ENCODE peak calls at places on chromosomes 11 and 22, in nine cellular contexts. One of them, this sample, is unnamed.

GRCh38 chr11:26025680-26026079 is 306.2 kb upstream of the ANO3 start:
- DNase-seq in neural progenitor cell: no peak
- DNase-seq in mammary epithelial cell: peak; percentile 4
- DNase-seq in K562: no peak
- DNase-seq in PC-9: no peak
- DNase-seq in fibroblast of lung: peak; percentile 41
- DNase-seq in HepG2: no peak
- DNase-seq in H1: no peak
- DNase-seq in GM23338: no peak
- DNase-seq in this sample: no peak

GRCh38 chr11:101254037-101254436 is 124.4 kb upstream of the PGR start:
- DNase-seq in neural progenitor cell: no peak
- DNase-seq in K562: no peak
- DNase-seq in GM23338: no peak
- DNase-seq in H1: no peak
- DNase-seq in mammary epithelial cell: no peak
- DNase-seq in fibroblast of lung: no peak
- DNase-seq in HepG2: no peak
- DNase-seq in PC-9: no peak
- DNase-seq in this sample: no peak

GRCh38 chr11:123145220-123145619 is 49.8 kb downstream of the CLMP start:
- DNase-seq in K562: no peak
- DNase-seq in mammary epithelial cell: peak; percentile 93
- DNase-seq in neural progenitor cell: no peak
- DNase-seq in fibroblast of lung: peak; percentile 92
- DNase-seq in PC-9: peak; percentile 62
- DNase-seq in H1: no peak
- DNase-seq in HepG2: peak; percentile 67
- DNase-seq in GM23338: no peak
- DNase-seq in this sample: peak; percentile 94

GRCh38 chr11:37689951-37690350 is 1091.9 kb upstream of the RAG2 start:
- DNase-seq in H1: no peak
- DNase-seq in mammary epithelial cell: no peak
- DNase-seq in K562: no peak
- DNase-seq in fibroblast of lung: no peak
- DNase-seq in PC-9: no peak
- DNase-seq in neural progenitor cell: no peak
- DNase-seq in HepG2: no peak
- DNase-seq in GM23338: no peak
- DNase-seq in this sample: no peak

GRCh38 chr11:117511483-117511934 is 183.9 kb downstream of the CEP164 start:
- DNase-seq in mammary epithelial cell: no peak
- DNase-seq in GM23338: no peak
- DNase-seq in fibroblast of lung: no peak
- DNase-seq in K562: no peak
- DNase-seq in neural progenitor cell: no peak
- DNase-seq in HepG2: no peak
- DNase-seq in H1: no peak
- DNase-seq in PC-9: no peak
- DNase-seq in this sample: no peak

GRCh38 chr22:46091277-46091977 is 58.9 kb upstream of the PPARA start:
- DNase-seq in mammary epithelial cell: no peak
- DNase-seq in K562: no peak
- DNase-seq in HepG2: no peak
- DNase-seq in PC-9: no peak
- DNase-seq in fibroblast of lung: no peak
- DNase-seq in neural progenitor cell: no peak
- DNase-seq in GM23338: no peak
- DNase-seq in H1: no peak
- DNase-seq in this sample: no peak

GRCh38 chr11:8285228-8285627 is 21.6 kb upstream of the LMO1 start:
- DNase-seq in GM23338: no peak
- DNase-seq in HepG2: no peak
- DNase-seq in H1: peak; percentile 26
- DNase-seq in neural progenitor cell: peak; percentile 0
- DNase-seq in K562: no peak
- DNase-seq in fibroblast of lung: no peak
- DNase-seq in PC-9: no peak
- DNase-seq in mammary epithelial cell: no peak
- DNase-seq in this sample: no peak

GRCh38 chr11:61601512-61601911 is 20.6 kb upstream of the SYT7 start:
- DNase-seq in GM23338: no peak
- DNase-seq in fibroblast of lung: no peak
- DNase-seq in PC-9: no peak
- DNase-seq in K562: no peak
- DNase-seq in H1: no peak
- DNase-seq in mammary epithelial cell: no peak
- DNase-seq in HepG2: peak; percentile 88
- DNase-seq in neural progenitor cell: no peak
- DNase-seq in this sample: peak; percentile 59

GRCh38 chr11:71977743-71978418 is 20.8 kb upstream of the IL18BP start:
- DNase-seq in GM23338: peak; percentile 56
- DNase-seq in H1: peak; percentile 52
- DNase-seq in HepG2: peak; percentile 36
- DNase-seq in fibroblast of lung: peak; percentile 65
- DNase-seq in neural progenitor cell: peak; percentile 47
- DNase-seq in mammary epithelial cell: peak; percentile 33
- DNase-seq in PC-9: peak; percentile 35
- DNase-seq in K562: peak; percentile 67
- DNase-seq in this sample: peak; percentile 81

GRCh38 chr11:133955945-133956421 is 785 bp downstream of the IGSF9B start:
- DNase-seq in neural progenitor cell: peak; percentile 59
- DNase-seq in fibroblast of lung: no peak
- DNase-seq in H1: no peak
- DNase-seq in PC-9: no peak
- DNase-seq in GM23338: peak; percentile 50
- DNase-seq in HepG2: no peak
- DNase-seq in K562: no peak
- DNase-seq in mammary epithelial cell: no peak
- DNase-seq in this sample: no peak
- TF ChIP-seq EZH2 in neural progenitor cell: peak; percentile 33
- TF ChIP-seq EZH2 in fibroblast of lung: no peak
- TF ChIP-seq EZH2 in H1: peak; percentile 51
- TF ChIP-seq EZH2 in PC-9: no peak
- TF ChIP-seq EZH2 in GM23338: no peak
- TF ChIP-seq EZH2 in HepG2: no peak
- TF ChIP-seq EZH2 in K562: no peak
- TF ChIP-seq EZH2 in mammary epithelial cell: no peak
- TF ChIP-seq EZH2 in this sample: no peak

GRCh38 chr11:10454902-10455631 is at the start of gene AMPD3:
- DNase-seq in mammary epithelial cell: peak; percentile 97
- DNase-seq in HepG2: peak; percentile 65
- DNase-seq in PC-9: peak; percentile 47
- DNase-seq in GM23338: peak; percentile 24
- DNase-seq in neural progenitor cell: peak; percentile 22
- DNase-seq in fibroblast of lung: peak; percentile 93
- DNase-seq in H1: peak; percentile 45
- DNase-seq in K562: peak; percentile 88
- DNase-seq in this sample: peak; percentile 93
- H2AFZ ChIP-seq in mammary epithelial cell: peak within 1 kb of the TSS; percentile 57
- H2AFZ ChIP-seq in HepG2: no peak within 1 kb of the TSS
- H2AFZ ChIP-seq in PC-9: peak within 1 kb of the TSS; percentile 31
- H2AFZ ChIP-seq in GM23338: peak within 1 kb of the TSS; percentile 88
- H2AFZ ChIP-seq in neural progenitor cell: peak within 1 kb of the TSS; percentile 60
- H2AFZ ChIP-seq in fibroblast of lung: peak within 1 kb of the TSS; percentile 50
- H2AFZ ChIP-seq in H1: peak within 1 kb of the TSS; percentile 46
- H2AFZ ChIP-seq in K562: peak within 1 kb of the TSS; percentile 94
- H2AFZ ChIP-seq in this sample: peak within 1 kb of the TSS; percentile 58

DNA sequence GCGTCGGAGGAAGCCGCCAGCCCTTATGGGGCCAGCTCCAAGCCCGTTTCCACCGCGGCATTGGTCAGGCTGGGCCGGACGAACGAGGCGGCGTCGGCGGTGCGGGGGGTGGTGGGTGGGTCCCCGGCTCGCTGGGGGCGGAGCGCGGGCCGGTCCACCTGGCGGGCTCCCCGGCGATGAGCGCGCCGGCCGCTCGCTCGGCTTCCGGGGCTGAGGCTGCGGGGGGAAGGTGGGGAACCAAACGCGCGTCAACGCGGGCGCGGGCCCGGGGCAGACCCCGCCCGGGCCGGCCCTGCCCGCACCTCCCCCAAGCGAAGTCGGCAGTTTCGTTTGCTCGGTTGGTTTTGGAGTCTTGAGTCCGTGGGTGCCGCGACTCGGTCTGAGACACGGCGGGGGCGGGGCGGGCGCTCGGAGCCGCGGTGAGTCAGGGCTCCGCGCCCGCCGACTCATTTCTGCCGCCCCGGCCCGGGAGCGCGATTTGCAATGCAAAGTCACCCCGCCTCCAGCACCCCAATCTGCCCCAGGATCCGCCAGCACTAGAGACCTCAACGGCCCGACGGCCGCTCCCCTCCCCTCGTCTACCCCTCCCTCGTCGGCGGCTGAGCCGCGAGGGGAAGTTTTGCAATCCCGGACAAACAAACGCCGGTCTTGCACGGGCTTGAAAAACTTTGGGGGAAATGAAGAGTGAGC is 1.3 kb downstream of the ASCL2 start:
- DNase-seq in neural progenitor cell: peak; percentile 73
- DNase-seq in fibroblast of lung: peak; percentile 16
- DNase-seq in HepG2: peak; percentile 64
- DNase-seq in mammary epithelial cell: peak; percentile 47
- DNase-seq in GM23338: peak; percentile 76
- DNase-seq in PC-9: peak; percentile 49
- DNase-seq in K562: peak; percentile 50
- DNase-seq in H1: peak; percentile 71
- DNase-seq in this sample: peak; percentile 62
- H3K4me1 ChIP-seq in neural progenitor cell: peaks cover 4% of the 10 kb centered on the region
- H3K4me1 ChIP-seq in fibroblast of lung: no peaks in the 10 kb centered on the region
- H3K4me1 ChIP-seq in HepG2: peaks cover 10% of the 10 kb centered on the region
- H3K4me1 ChIP-seq in mammary epithelial cell: peaks cover 18% of the 10 kb centered on the region
- H3K4me1 ChIP-seq in GM23338: peaks cover 6% of the 10 kb centered on the region
- H3K4me1 ChIP-seq in PC-9: peaks cover 6% of the 10 kb centered on the region
- H3K4me1 ChIP-seq in K562: peaks cover 8% of the 10 kb centered on the region
- H3K4me1 ChIP-seq in H1: peaks cover 14% of the 10 kb centered on the region
- H3K4me1 ChIP-seq in this sample: no peaks in the 10 kb centered on the region

GRCh38 chr22:38455063-38455529 is at the start of gene KCNJ4:
- DNase-seq in H1: no peak
- DNase-seq in fibroblast of lung: no peak
- DNase-seq in K562: no peak
- DNase-seq in GM23338: no peak
- DNase-seq in neural progenitor cell: no peak
- DNase-seq in HepG2: no peak
- DNase-seq in mammary epithelial cell: no peak
- DNase-seq in PC-9: no peak
- DNase-seq in this sample: no peak
- TF ChIP-seq EZH2 in H1: peak; percentile 14
- TF ChIP-seq EZH2 in fibroblast of lung: no peak
- TF ChIP-seq EZH2 in K562: no peak
- TF ChIP-seq EZH2 in GM23338: no peak
- TF ChIP-seq EZH2 in neural progenitor cell: peak; percentile 43
- TF ChIP-seq EZH2 in HepG2: no peak
- TF ChIP-seq EZH2 in mammary epithelial cell: no peak
- TF ChIP-seq EZH2 in PC-9: no peak
- TF ChIP-seq EZH2 in this sample: no peak

DNA sequence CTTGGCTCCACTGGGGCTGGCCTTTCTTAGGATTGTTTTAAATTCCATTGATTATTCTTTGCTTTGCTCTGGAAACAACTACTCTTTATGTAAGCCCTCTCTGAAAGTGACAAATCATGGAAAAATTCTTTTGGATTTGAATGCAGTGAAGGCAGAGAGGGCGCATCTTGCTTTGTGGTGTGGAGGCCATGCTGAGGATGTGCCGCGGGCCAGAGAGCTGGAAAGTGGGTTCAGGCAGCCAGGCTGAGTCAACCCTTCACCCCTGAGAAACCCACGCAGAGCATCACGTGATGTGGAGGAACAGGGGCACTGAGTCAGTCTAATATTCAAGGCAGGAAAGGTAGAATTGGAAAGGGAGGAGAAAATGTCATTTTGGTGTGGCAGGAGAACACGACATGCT is 62.4 kb upstream of the AMPD3 start:
- DNase-seq in GM23338: no peak
- DNase-seq in fibroblast of lung: no peak
- DNase-seq in neural progenitor cell: no peak
- DNase-seq in K562: no peak
- DNase-seq in PC-9: no peak
- DNase-seq in HepG2: no peak
- DNase-seq in mammary epithelial cell: no peak
- DNase-seq in H1: no peak
- DNase-seq in this sample: no peak
- H2AFZ ChIP-seq in GM23338: no peak overlapping the region
- H2AFZ ChIP-seq in fibroblast of lung: no peak overlapping the region
- H2AFZ ChIP-seq in neural progenitor cell: no peak overlapping the region
- H2AFZ ChIP-seq in K562: no peak overlapping the region
- H2AFZ ChIP-seq in PC-9: no peak overlapping the region
- H2AFZ ChIP-seq in HepG2: no peak overlapping the region
- H2AFZ ChIP-seq in mammary epithelial cell: no peak overlapping the region
- H2AFZ ChIP-seq in H1: no peak overlapping the region
- H2AFZ ChIP-seq in this sample: no peak overlapping the region

GRCh38 chr11:60127311-60127811 is 38.9 kb downstream of the MS4A2 start:
- DNase-seq in K562: peak; percentile 69
- DNase-seq in mammary epithelial cell: peak; percentile 89
- DNase-seq in PC-9: no peak
- DNase-seq in GM23338: no peak
- DNase-seq in neural progenitor cell: no peak
- DNase-seq in fibroblast of lung: no peak
- DNase-seq in H1: no peak
- DNase-seq in HepG2: no peak
- DNase-seq in this sample: peak; percentile 86
- H3K4me1 ChIP-seq in K562: peaks cover 32% of the 10 kb centered on the region
- H3K4me1 ChIP-seq in mammary epithelial cell: peaks cover 25% of the 10 kb centered on the region
- H3K4me1 ChIP-seq in PC-9: no peaks in the 10 kb centered on the region
- H3K4me1 ChIP-seq in GM23338: peaks cover 19% of the 10 kb centered on the region
- H3K4me1 ChIP-seq in neural progenitor cell: peaks cover 5% of the 10 kb centered on the region
- H3K4me1 ChIP-seq in fibroblast of lung: no peaks in the 10 kb centered on the region
- H3K4me1 ChIP-seq in H1: peaks cover 6% of the 10 kb centered on the region
- H3K4me1 ChIP-seq in HepG2: peaks cover 22% of the 10 kb centered on the region
- H3K4me1 ChIP-seq in this sample: peaks cover 37% of the 10 kb centered on the region